ENCODE peak calls at places on chromosomes 11 and 22, in ten cellular contexts. U, Q, S, K, F, N, P, J, M and R are unnamed samples.

GRCh38 chr11:110432713-110433392 is 3.1 kb downstream of the FDX1 start:
- DNase-seq in F (no peak), U (no peak), M (peak), J (no peak), S (no peak), K (no peak), N (no peak), Q (no peak), P (peak), R (no peak)

GRCh38 chr22:44759430-44760310 is 7.3 kb downstream of the ARHGAP8 start:
- DNase-seq in Q (no peak), J (no peak), N (no peak), S (no peak), K (no peak), P (no peak), M (no peak), U (no peak), F (no peak), R (no peak)

GRCh38 chr22:25930710-25931353 is 188.8 kb downstream of the MYO18B start:
- DNase-seq in S (no peak), N (no peak), J (no peak), F (no peak), K (no peak), Q (no peak), U (no peak), M (no peak), P (peak), R (no peak)

GRCh38 chr11:70747285-70747684 is 349.0 kb downstream of the CTTN start:
- DNase-seq in Q (no peak), P (no peak), M (no peak), U (no peak), N (no peak), F (no peak), K (no peak), S (no peak), J (no peak), R (no peak)

GRCh38 chr11:68328374-68329091 is 16.1 kb downstream of the LRP5 start:
- DNase-seq in Q (peak), K (no peak), M (no peak), P (peak), F (peak), U (no peak), J (peak), N (peak), S (no peak), R (no peak)

GRCh38 chr22:17398159-17398558 is 28.9 kb downstream of the CECR2 start:
- DNase-seq in J (no peak), K (no peak), N (no peak), Q (no peak), F (no peak), P (peak), S (no peak), M (peak), U (no peak), R (no peak)

GRCh38 chr22:40364431-40364830 is 6.0 kb upstream of the SGSM3 start:
- DNase-seq in N (no peak), J (no peak), K (no peak), Q (no peak), U (no peak), P (no peak), S (no peak), F (no peak), M (no peak), R (no peak)

GRCh38 chr22:27734066-27734465 is 67.5 kb downstream of the MN1 start:
- DNase-seq in S (no peak), J (no peak), Q (no peak), U (no peak), K (no peak), P (no peak), N (no peak), M (no peak), F (no peak), R (no peak)

GRCh38 chr22:49290711-49291110 is 537.0 kb downstream of the BRD1 start:
- DNase-seq in M (no peak), K (no peak), S (no peak), P (no peak), Q (no peak), F (no peak), N (no peak), U (no peak), J (no peak), R (no peak)

GRCh38 chr11:65854871-65855837 is 2.8 kb downstream of the CFL1 start:
- DNase-seq in S (no peak), J (no peak), K (no peak), M (no peak), P (no peak), Q (peak), F (peak), U (no peak), N (peak), R (no peak)

GRCh38 chr11:2216400-2217064 is 44.9 kb upstream of the TH start:
- DNase-seq in S (no peak), K (no peak), N (no peak), P (no peak), F (no peak), J (no peak), U (no peak), M (no peak), Q (peak), R (no peak)

GRCh38 chr11:117187007-117187406 is 8.5 kb downstream of the SIDT2 start:
- DNase-seq in J (no peak), S (no peak), M (no peak), U (no peak), Q (peak), P (no peak), K (no peak), N (no peak), F (no peak), R (no peak)

GRCh38 chr11:122235615-122236014 is 119.6 kb upstream of the BLID start:
- DNase-seq in N (no peak), J (peak), K (no peak), U (no peak), S (peak), F (no peak), M (no peak), Q (no peak), P (peak), R (no peak)

GRCh38 chr11:109511598-109511997 is 89.6 kb downstream of the C11orf87 start:
- DNase-seq in U (no peak), K (no peak), P (no peak), J (no peak), M (no peak), Q (no peak), F (no peak), N (no peak), S (no peak), R (no peak)

GRCh38 chr22:23137905-23138520 is 3.8 kb downstream of the RSPH14 start:
- DNase-seq in S (no peak), U (peak), K (no peak), J (no peak), F (peak), P (peak), Q (no peak), N (peak), M (no peak), R (peak)

GRCh38 chr11:26510201-26510600 is 61.9 kb downstream of the MUC15 start:
- DNase-seq in K (no peak), J (no peak), M (no peak), S (no peak), F (no peak), U (no peak), Q (no peak), N (no peak), P (no peak), R (no peak)

GRCh38 chr11:102452461-102453285 is at the start of gene TMEM123:
- DNase-seq in J (peak), K (peak), P (peak), M (peak), N (peak), U (peak), F (peak), Q (peak), S (peak), R (peak)

GRCh38 chr11:31045335-31045734 is 324.2 kb downstream of the DCDC1 start:
- DNase-seq in J (no peak), F (no peak), K (no peak), N (no peak), M (no peak), U (no peak), Q (no peak), P (no peak), S (no peak), R (no peak)

GRCh38 chr22:32564170-32565001 is 89.8 kb downstream of the FBXO7 start:
- DNase-seq in S (no peak), N (peak), U (no peak), Q (no peak), K (no peak), P (peak), F (no peak), J (no peak), M (peak), R (no peak)

GRCh38 chr11:45477588-45477987 is 187.8 kb downstream of the CHST1 start:
- DNase-seq in Q (no peak), S (no peak), M (no peak), U (no peak), N (no peak), J (no peak), F (no peak), K (no peak), P (no peak), R (no peak)

GRCh38 chr22:22878801-22879674 is 8.6 kb upstream of the IGLL5 start:
- DNase-seq in J (no peak), M (no peak), N (no peak), K (no peak), U (no peak), F (no peak), P (no peak), S (no peak), Q (no peak), R (no peak)

GRCh38 chr11:31699066-31699465 is 112.1 kb downstream of the PAX6 start:
- DNase-seq in N (no peak), F (no peak), M (no peak), P (no peak), U (no peak), S (no peak), K (no peak), Q (no peak), J (no peak), R (no peak)